ENCODE peak calls at places on chromosome 4, in four cellular contexts. B is progenitor cell of endocrine pancreas, O is right atrium auricular region, G is mesothelial cell of epicardium. A is an unnamed sample.
A peak's percentile ranks its signal among the peaks of the same experiment; 100 is the strongest.

GRCh38 chr4:124121511-124121934 is 591.0 kb downstream of the ANKRD50 start:
- DNase-seq in B (no peak), O (no peak), G (no peak), A (no peak)

GRCh38 chr4:39061450-39061849 is 582 bp upstream of the KLHL5 start:
- DNase-seq in B (no peak), O (no peak), G (no peak), A (no peak)

GRCh38 chr4:159292137-159292896 is 189.4 kb downstream of the RAPGEF2 start:
- DNase-seq in B (no peak), O (no peak), G (no peak), A (no peak)

GRCh38 chr4:24274401-24275035 is 309.8 kb downstream of the DHX15 start:
- DNase-seq in B (no peak), O (no peak), G (no peak), A (no peak)

GRCh38 chr4:25021206-25021605 is 9.5 kb downstream of the LGI2 start:
- DNase-seq in B (no peak), O (no peak), G (no peak), A (no peak)

GRCh38 chr4:113974467-113974866 is 5.0 kb downstream of the ARSJ start:
- DNase-seq in B (no peak), O (no peak), G (no peak), A (no peak)

GRCh38 chr4:22434895-22435294 is 81.0 kb downstream of the ADGRA3 start:
- DNase-seq in B (no peak), O (no peak), G (no peak), A (no peak)

GRCh38 chr4:102620697-102621497 is 119.7 kb downstream of the NFKB1 start:
- DNase-seq in B (peak; percentile 13), O (no peak), G (no peak), A (no peak)

GRCh38 chr4:152640058-152640921 is 39.5 kb downstream of the TMEM154 start:
- DNase-seq in B (no peak), O (no peak), G (no peak), A (no peak)

GRCh38 chr4:113472864-113473263 is 288.7 kb downstream of the CAMK2D start:
- DNase-seq in B (no peak), O (no peak), G (no peak), A (no peak)

GRCh38 chr4:146342600-146343192 is 128.4 kb downstream of the REELD1 start:
- DNase-seq in B (no peak), O (no peak), G (no peak), A (no peak)

GRCh38 chr4:158322119-158322518 is 111.8 kb downstream of the TMEM144 start:
- DNase-seq in B (no peak), O (no peak), G (no peak), A (no peak)

GRCh38 chr4:184746532-184746870 is 12.6 kb upstream of the CENPU start:
- DNase-seq in B (no peak), O (peak; percentile 78), G (no peak), A (no peak)

GRCh38 chr4:148216866-148217814 is 225.1 kb downstream of the NR3C2 start:
- DNase-seq in B (no peak), O (no peak), G (no peak), A (no peak)

GRCh38 chr4:130747842-130748241 is 1651.9 kb downstream of the C4orf33 start:
- DNase-seq in B (no peak), O (no peak), G (no peak), A (no peak)

GRCh38 chr4:74376888-74377483 is 12.0 kb downstream of the EREG start:
- DNase-seq in B (no peak), O (no peak), G (no peak), A (no peak)

GRCh38 chr4:71938776-71939175 is 93.0 kb upstream of the NPFFR2 start:
- DNase-seq in B (no peak), O (no peak), G (no peak), A (no peak)

GRCh38 chr4:122661176-122661575 is 40.3 kb upstream of the IL21 start:
- DNase-seq in B (no peak), O (no peak), G (no peak), A (no peak)

GRCh38 chr4:79049840-79050520 is 110.7 kb upstream of the PAQR3 start:
- DNase-seq in B (no peak), O (no peak), G (no peak), A (no peak)

GRCh38 chr4:72326692-72327632 is 242.1 kb downstream of the ADAMTS3 start:
- DNase-seq in B (no peak), O (no peak), G (no peak), A (no peak)

GRCh38 chr4:186266699-186267467 is 894 bp downstream of the F11 start:
- DNase-seq in B (no peak), O (no peak), G (no peak), A (no peak)

GRCh38 chr4:76956961-76957738 is 7.6 kb downstream of the SEPTIN11 start:
- DNase-seq in B (no peak), O (no peak), G (no peak), A (no peak)

GRCh38 chr4:77375866-77376607 is 219.0 kb downstream of the CCNG2 start:
- DNase-seq in B (no peak), O (no peak), G (no peak), A (no peak)

GRCh38 chr4:53637348-53637747 is 46.1 kb upstream of the LNX1 start:
- DNase-seq in B (no peak), O (no peak), G (no peak), A (no peak)

GRCh38 chr4:101279377-101279871 is 67.9 kb downstream of the PPP3CA start:
- DNase-seq in B (no peak), O (peak; percentile 73), G (no peak), A (no peak)

GRCh38 chr4:123144626-123145025 is 222.2 kb upstream of the NUDT6 start:
- DNase-seq in B (no peak), O (no peak), G (no peak), A (no peak)

GRCh38 chr4:65668201-65669007 is 1.9 kb downstream of the EPHA5 start:
- DNase-seq in B (no peak), O (no peak), G (no peak), A (peak; percentile 86)

GRCh38 chr4:40196724-40197281 is at the start of gene RHOH:
- DNase-seq in B (no peak), O (no peak), G (no peak), A (no peak)

GRCh38 chr4:53576676-53577372 is 14.5 kb downstream of the LNX1 start:
- DNase-seq in B (no peak), O (no peak), G (no peak), A (no peak)

GRCh38 chr4:136946307-136946907 is 585.9 kb downstream of the PCDH18 start:
- DNase-seq in B (no peak), O (no peak), G (no peak), A (no peak)

GRCh38 chr4:75708218-75708691 is 16.1 kb upstream of the USO1 start:
- DNase-seq in B (no peak), O (no peak), G (no peak), A (no peak)
- TF ChIP-seq CTCF in B (peak; percentile 34), O (no peak), G (no peak), A (no peak)

GRCh38 chr4:55409468-55410171 is 13.9 kb downstream of the TMEM165 start:
- DNase-seq in B (no peak), O (no peak), G (no peak), A (no peak)
- TF ChIP-seq CTCF in B (peak; percentile 31), O (no peak), G (no peak), A (peak; percentile 54)

DNA sequence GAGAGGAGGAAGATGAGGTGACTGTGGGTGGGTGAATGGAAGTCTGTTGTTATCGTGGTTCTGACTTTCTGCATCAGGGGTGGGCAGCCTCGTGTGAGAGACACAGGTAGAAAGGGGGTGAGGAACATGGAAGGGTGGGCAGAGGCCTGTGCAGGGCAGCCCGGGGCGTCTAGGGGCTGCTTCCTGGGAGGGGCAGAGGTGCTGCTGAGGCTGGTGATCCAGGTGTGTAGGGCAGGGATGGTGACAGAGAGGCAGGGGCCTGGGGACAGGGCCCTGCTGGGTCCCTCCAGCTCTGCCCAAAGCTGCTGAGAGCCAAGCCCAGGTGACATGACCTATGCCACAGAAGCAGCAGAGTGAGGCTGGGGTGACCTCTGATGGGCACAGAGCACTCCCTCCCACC is 89.7 kb upstream of the C4orf50 start:
- DNase-seq in B (no peak), O (no peak), G (no peak), A (peak; percentile 60)
- TF ChIP-seq CTCF in B (no peak), O (no peak), G (no peak), A (no peak)

DNA sequence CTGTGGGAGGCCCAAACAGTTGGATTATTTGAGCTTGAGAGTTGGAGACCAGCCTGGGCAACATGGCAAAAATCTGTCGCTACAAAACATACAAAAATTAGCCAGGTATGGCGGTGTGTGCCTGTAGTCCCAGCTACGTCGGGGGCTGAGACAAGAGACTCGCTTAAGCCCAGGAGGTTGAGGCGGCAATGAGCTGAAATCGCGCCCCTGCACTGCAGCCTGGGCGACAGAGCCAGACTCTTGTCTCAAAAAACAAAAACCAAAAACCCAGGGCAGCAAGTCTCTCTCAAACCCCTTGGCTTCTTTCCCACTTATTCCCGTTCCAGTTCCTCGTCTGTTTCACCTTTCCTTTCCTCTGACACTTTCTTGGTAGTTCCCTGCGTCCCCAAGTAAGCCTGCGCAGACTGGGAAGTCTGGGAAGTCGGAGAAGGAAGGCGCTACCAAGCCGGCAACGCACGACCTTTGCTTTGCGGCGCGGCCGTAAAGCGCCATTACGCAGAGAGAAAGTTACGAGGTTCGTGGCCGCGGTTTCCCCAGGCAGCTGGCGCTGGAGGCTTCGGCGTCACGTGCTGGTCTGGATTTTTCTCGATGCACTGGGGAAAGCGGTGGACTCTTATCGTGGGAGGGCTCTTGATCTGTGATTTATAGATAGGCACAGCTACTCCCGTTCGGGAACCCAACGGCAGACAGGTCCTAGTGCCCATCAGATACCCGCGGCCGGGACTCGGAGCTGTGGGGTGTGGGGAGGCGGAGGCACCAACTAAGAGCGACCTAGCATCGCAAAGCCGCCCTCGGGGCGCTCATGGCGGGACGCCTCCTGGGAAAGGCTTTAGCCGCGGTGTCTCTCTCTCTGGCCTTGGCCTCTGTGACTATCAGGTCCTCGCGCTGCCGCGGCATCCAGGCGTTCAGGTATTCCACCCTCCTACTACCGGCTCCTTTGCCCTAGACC is at the start of gene NUDT9:
- DNase-seq in B (peak; percentile 81), O (peak; percentile 94), G (peak; percentile 75), A (peak; percentile 95)
- TF ChIP-seq CTCF in B (no peak), O (no peak), G (no peak), A (no peak)

GRCh38 chr4:2418652-2419571 is at the start of gene CFAP99:
- DNase-seq in B (peak; percentile 97), O (peak; percentile 98), G (peak; percentile 93), A (peak; percentile 96)
- TF ChIP-seq CTCF in B (no peak), O (no peak), G (no peak), A (peak; percentile 7)

DNA sequence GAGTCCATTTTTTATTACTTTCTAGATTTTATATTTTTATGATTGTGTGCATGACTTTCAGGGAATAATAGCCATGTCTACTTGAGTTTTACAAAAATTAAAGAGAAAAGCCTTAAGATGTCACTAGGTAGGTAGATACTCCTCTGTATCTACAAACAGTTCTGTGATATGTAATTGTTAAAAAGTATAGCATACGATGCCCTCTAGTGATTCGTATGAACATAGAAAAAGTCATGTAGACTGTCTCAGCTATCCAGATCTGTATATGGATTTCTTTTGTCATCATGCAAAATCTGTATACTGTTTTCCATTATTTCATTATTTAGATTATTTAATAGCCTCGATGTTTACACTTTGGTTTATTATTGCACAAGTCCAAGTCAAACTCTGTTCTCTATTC is 856.6 kb downstream of the CENPC start:
- DNase-seq in B (no peak), O (no peak), G (no peak), A (no peak)
- TF ChIP-seq CTCF in B (peak; percentile 37), O (no peak), G (no peak), A (peak; percentile 75)